ENCODE peak calls at places on chromosomes 4 and X, in six cellular contexts. I is heart left ventricle; P is sigmoid colon; U is CD8-positive, alpha-beta T cell; K is heart right ventricle; J is stomach. N is an unnamed sample.
A peak's percentile ranks its signal among the peaks of the same experiment; 100 is the strongest.

GRCh38 chrX:9037296-9037695 is 3.4 kb upstream of the FAM9B start:
- DNase-seq in K (no peak), J (no peak), I (no peak), P (no peak), U (no peak), N (no peak)

GRCh38 chrX:13996650-13997049 is 33.0 kb downstream of the GEMIN8 start:
- DNase-seq in U (no peak), K (no peak), I (no peak), J (no peak), P (no peak), N (no peak)

GRCh38 chr4:77844363-77844762 is 18.3 kb upstream of the MRPL1 start:
- DNase-seq in J (no peak), U (no peak), K (no peak), P (no peak), I (no peak), N (no peak)

GRCh38 chr4:133929540-133929939 is 272.0 kb downstream of the PABPC4L start:
- DNase-seq in U (no peak), K (no peak), J (no peak), I (no peak), P (no peak), N (no peak)

GRCh38 chr4:108466936-108467902 is 153.2 kb upstream of the RPL34 start:
- DNase-seq in K (no peak), U (no peak), J (no peak), P (no peak), I (no peak), N (no peak)

GRCh38 chr4:126375462-126376054 is 1060.8 kb downstream of the FAT4 start:
- DNase-seq in J (no peak), P (no peak), I (no peak), K (no peak), U (no peak), N (no peak)

GRCh38 chr4:106628616-106629606 is 260.3 kb upstream of the GIMD1 start:
- DNase-seq in I (no peak), U (no peak), P (no peak), J (no peak), K (no peak), N (no peak)

GRCh38 chrX:119488749-119489148 is 20.5 kb downstream of the SLC25A5 start:
- DNase-seq in I (peak; percentile 32), P (peak; percentile 66), K (peak; percentile 53), U (no peak), J (peak; percentile 75), N (peak; percentile 67)

GRCh38 chr4:2551118-2551517 is 14.7 kb downstream of the FAM193A start:
- DNase-seq in U (no peak), I (no peak), J (no peak), P (no peak), K (no peak), N (no peak)

GRCh38 chr4:143186202-143186601 is 1.5 kb downstream of the USP38 start:
- DNase-seq in U (no peak), J (no peak), P (no peak), K (no peak), I (no peak), N (no peak)

GRCh38 chr4:153408932-153409331 is 57.2 kb upstream of the TMEM131L start:
- DNase-seq in P (no peak), J (no peak), K (no peak), U (no peak), I (no peak), N (no peak)

GRCh38 chr4:156941940-156942548 is 29.6 kb downstream of the PDGFC start:
- DNase-seq in J (peak; percentile 79), P (peak; percentile 84), I (peak; percentile 34), U (no peak), K (peak; percentile 19), N (peak; percentile 59)

GRCh38 chrX:24426921-24427746 is 38.0 kb upstream of the PDK3 start:
- DNase-seq in J (no peak), K (no peak), I (no peak), U (no peak), P (no peak), N (no peak)

GRCh38 chrX:12885508-12885907 is 18.6 kb downstream of the TLR7 start:
- DNase-seq in U (no peak), J (no peak), I (no peak), K (no peak), P (no peak), N (no peak)

GRCh38 chrX:110159865-110160264 is 157.0 kb downstream of the TMEM164 start:
- DNase-seq in J (no peak), I (no peak), K (no peak), U (no peak), P (no peak), N (no peak)

GRCh38 chr4:174362340-174362739 is 78.6 kb downstream of the CEP44 start:
- DNase-seq in I (no peak), K (no peak), J (peak; percentile 45), P (no peak), U (no peak), N (no peak)

GRCh38 chr4:123622572-123622971 is 226.0 kb downstream of the SPRY1 start:
- DNase-seq in I (no peak), P (no peak), K (no peak), J (no peak), U (no peak), N (no peak)

GRCh38 chrX:94454606-94455005 is 780.6 kb downstream of the FAM133A start:
- DNase-seq in P (no peak), J (no peak), U (no peak), K (no peak), I (no peak), N (no peak)

GRCh38 chr4:182901337-182901736 is 15.8 kb downstream of the DCTD start:
- DNase-seq in P (no peak), J (no peak), U (no peak), I (no peak), K (no peak), N (no peak)

GRCh38 chrX:19326567-19326966 is 17.2 kb upstream of the PDHA1 start:
- DNase-seq in U (no peak), I (no peak), K (no peak), J (no peak), P (no peak), N (no peak)

GRCh38 chr4:85147481-85148076 is 181.1 kb upstream of the WDFY3 start:
- DNase-seq in U (no peak), P (peak; percentile 80), J (peak; percentile 46), I (peak; percentile 49), K (peak; percentile 65), N (no peak)

GRCh38 chrX:38891641-38892413 is 90.6 kb downstream of the MID1IP1 start:
- DNase-seq in I (no peak), K (no peak), U (no peak), P (no peak), J (no peak), N (no peak)

GRCh38 chr4:74733760-74734159 is 60.6 kb downstream of the BTC start:
- DNase-seq in K (no peak), I (no peak), J (no peak), P (no peak), U (no peak), N (no peak)

GRCh38 chrX:13001961-13002671 is 27.2 kb downstream of the TMSB4X start:
- DNase-seq in I (no peak), P (no peak), J (no peak), K (no peak), U (no peak), N (no peak)

GRCh38 chr4:155441475-155441874 is 64.7 kb upstream of the MAP9 start:
- DNase-seq in P (no peak), K (no peak), I (no peak), U (no peak), J (no peak), N (no peak)

GRCh38 chr4:155445306-155445705 is 68.5 kb upstream of the MAP9 start:
- DNase-seq in I (no peak), K (no peak), U (no peak), J (no peak), P (no peak), N (no peak)

GRCh38 chr4:155444695-155445094 is 67.9 kb upstream of the MAP9 start:
- DNase-seq in J (no peak), I (no peak), K (no peak), U (no peak), P (no peak), N (no peak)

GRCh38 chr4:155442267-155443105 is 65.7 kb upstream of the MAP9 start:
- DNase-seq in K (peak; percentile 87), P (peak; percentile 92), I (peak; percentile 87), U (peak; percentile 48), J (peak; percentile 78), N (peak; percentile 95)
- H3K4me3 ChIP-seq in K (peak overlapping the region; percentile 31), P (peak overlapping the region; percentile 8), I (peak overlapping the region; percentile 33), U (no peak overlapping the region), J (no peak overlapping the region), N (peak overlapping the region; percentile 51)

DNA sequence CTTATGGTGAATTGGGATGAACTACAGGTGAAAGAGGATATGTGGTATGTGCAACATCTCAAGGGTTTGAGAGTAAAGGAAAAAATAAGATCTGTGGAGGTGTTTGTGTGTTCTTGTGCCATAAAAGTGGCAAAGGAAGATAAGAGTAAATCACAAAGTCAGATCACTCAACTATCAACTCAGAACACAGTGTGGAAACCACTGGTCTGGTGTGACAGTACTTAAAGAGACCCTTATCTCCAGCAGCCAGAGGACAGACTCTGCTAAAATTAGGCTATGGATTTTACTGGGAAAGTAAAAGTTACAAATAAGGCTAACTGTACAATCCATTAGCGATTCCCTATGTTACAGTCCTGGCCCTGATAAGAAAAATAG is 54.0 kb upstream of the PRDM8 start:
- DNase-seq in P (no peak), K (no peak), J (no peak), I (no peak), U (no peak), N (no peak)
- H3K4me1 ChIP-seq in P (no peaks in the 10 kb centered on the region), K (no peaks in the 10 kb centered on the region), J (no peaks in the 10 kb centered on the region), I (no peaks in the 10 kb centered on the region), U (peaks cover 17% of the 10 kb centered on the region), N (no peaks in the 10 kb centered on the region)

DNA sequence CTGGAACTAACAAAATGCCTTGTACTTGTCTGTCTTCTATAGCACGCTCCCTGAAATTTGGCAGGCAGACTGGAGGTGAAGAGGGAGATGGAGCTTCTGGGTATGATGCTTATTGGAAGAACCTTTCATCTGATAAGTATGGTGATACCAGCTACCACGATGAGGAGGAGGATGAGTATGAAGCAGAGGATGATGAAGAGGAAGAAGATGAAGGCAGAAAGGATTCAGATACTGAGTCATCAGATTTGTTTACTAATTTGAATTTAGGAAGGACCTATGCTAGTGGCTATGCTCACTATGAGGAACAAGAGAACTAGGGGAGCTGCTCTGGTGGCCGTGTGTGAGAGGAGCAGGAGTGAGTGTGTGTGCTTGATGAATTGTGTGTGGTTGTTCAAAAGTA is 13.0 kb downstream of the ZNF330 start:
- DNase-seq in K (no peak), J (no peak), I (no peak), P (no peak), U (no peak), N (no peak)
- H3K36me3 ChIP-seq in K (peaks cover 54% of the 10 kb centered on the region), J (peaks cover 71% of the 10 kb centered on the region), I (peaks cover 10% of the 10 kb centered on the region), P (peaks cover 72% of the 10 kb centered on the region), U (peaks cover 30% of the 10 kb centered on the region), N (peaks cover 9% of the 10 kb centered on the region)

GRCh38 chr4:119027815-119028214 is 107.8 kb upstream of the MYOZ2 start:
- DNase-seq in K (no peak), J (no peak), U (no peak), I (no peak), P (no peak), N (no peak)

GRCh38 chr4:119028296-119028695 is 107.3 kb upstream of the MYOZ2 start:
- DNase-seq in P (no peak), I (no peak), J (no peak), U (no peak), K (no peak), N (no peak)

GRCh38 chr4:119025440-119025839 is 110.2 kb upstream of the MYOZ2 start:
- DNase-seq in U (no peak), J (peak; percentile 48), I (no peak), K (no peak), P (no peak), N (peak; percentile 77)

GRCh38 chr4:119025916-119026661 is 109.5 kb upstream of the MYOZ2 start:
- DNase-seq in I (peak; percentile 39), P (peak; percentile 89), K (peak; percentile 50), U (no peak), J (no peak), N (peak; percentile 46)

GRCh38 chr4:119026662-119027444 is 108.8 kb upstream of the MYOZ2 start:
- DNase-seq in I (peak; percentile 32), P (peak; percentile 90), K (peak; percentile 31), U (no peak), J (no peak), N (peak; percentile 44)
- H3K4me3 ChIP-seq in I (no peak overlapping the region), P (peak overlapping the region; percentile 39), K (peak overlapping the region; percentile 12), U (no peak overlapping the region), J (peak overlapping the region; percentile 31), N (no peak overlapping the region)